ENCODE peak calls at places on chromosome 1, in five cellular contexts. D, B, T, L and E are unnamed samples.
A peak's percentile ranks its signal among the peaks of the same experiment; 100 is the strongest.

GRCh38 chr1:58432813-58433668 is 113.5 kb downstream of the OMA1 start:
- DNase-seq in L (no peak), B (peak; percentile 88), T (peak; percentile 92), D (no peak), E (no peak)

GRCh38 chr1:151036356-151036755 is at the start of gene BNIPL:
- DNase-seq in D (no peak), B (no peak), T (no peak), L (no peak), E (no peak)

GRCh38 chr1:26280333-26281042 is 602 bp downstream of the SH3BGRL3 start:
- DNase-seq in D (no peak), B (no peak), L (no peak), T (peak; percentile 38), E (no peak)

GRCh38 chr1:118788372-118788955 is 199.7 kb downstream of the TBX15 start:
- DNase-seq in L (no peak), B (no peak), T (peak; percentile 19), D (no peak), E (no peak)

GRCh38 chr1:208449951-208450350 is 205.8 kb upstream of the PLXNA2 start:
- DNase-seq in B (no peak), L (no peak), D (no peak), T (no peak), E (no peak)

GRCh38 chr1:33382651-33383415 is 48.1 kb downstream of the PHC2 start:
- DNase-seq in D (no peak), B (no peak), L (no peak), T (peak; percentile 28), E (no peak)

GRCh38 chr1:16612332-16613172 is 812 bp downstream of the NBPF1 start:
- DNase-seq in T (peak; percentile 95), D (no peak), L (peak; percentile 56), B (peak; percentile 80), E (no peak)

GRCh38 chr1:147545133-147545532 is 3.8 kb downstream of the BCL9 start:
- DNase-seq in D (no peak), L (no peak), T (peak; percentile 97), B (peak; percentile 66), E (peak; percentile 65)

GRCh38 chr1:14894811-14895524 is 258.6 kb upstream of the TMEM51 start:
- DNase-seq in D (no peak), B (peak; percentile 44), T (no peak), L (peak; percentile 66), E (no peak)

GRCh38 chr1:33718166-33718565 is 145.7 kb upstream of the HMGB4 start:
- DNase-seq in B (peak; percentile 17), D (no peak), T (no peak), L (no peak), E (no peak)

GRCh38 chr1:162878000-162878596 is 17.1 kb upstream of the CCDC190 start:
- DNase-seq in B (peak; percentile 74), T (peak; percentile 63), L (peak; percentile 52), D (peak; percentile 22), E (no peak)

GRCh38 chr1:30617161-30617560 is 106.2 kb downstream of the MATN1 start:
- DNase-seq in D (no peak), T (no peak), B (no peak), L (no peak), E (no peak)

GRCh38 chr1:15445390-15446122 is 7.3 kb downstream of the CTRC start:
- DNase-seq in T (no peak), D (no peak), B (no peak), L (no peak), E (no peak)

GRCh38 chr1:18618546-18619466 is 11.8 kb upstream of the PAX7 start:
- DNase-seq in L (no peak), B (no peak), D (no peak), T (peak; percentile 18), E (no peak)

GRCh38 chr1:154988053-154988954 is 5.1 kb upstream of the LENEP start:
- DNase-seq in B (no peak), T (no peak), L (no peak), D (no peak), E (no peak)

GRCh38 chr1:163528710-163529348 is 207.1 kb downstream of the NUF2 start:
- DNase-seq in D (no peak), L (peak; percentile 5), T (peak; percentile 0), B (no peak), E (no peak)

GRCh38 chr1:93579891-93580290 is 101.7 kb downstream of the BCAR3 start:
- DNase-seq in D (peak; percentile 34), T (peak; percentile 88), L (peak; percentile 90), B (no peak), E (no peak)

GRCh38 chr1:103986792-103987191 is 237.1 kb downstream of the AMY1C start:
- DNase-seq in T (no peak), D (no peak), L (no peak), B (no peak), E (no peak)

GRCh38 chr1:113981962-113982931 is 3.0 kb downstream of the OLFML3 start:
- DNase-seq in B (peak; percentile 35), D (peak; percentile 54), T (peak; percentile 73), L (no peak), E (no peak)

GRCh38 chr1:197862671-197863070 is 39.8 kb upstream of the C1orf53 start:
- DNase-seq in L (no peak), T (no peak), B (no peak), D (no peak), E (no peak)

GRCh38 chr1:205317311-205317917 is 4.1 kb downstream of the NUAK2 start:
- DNase-seq in D (peak; percentile 81), T (peak; percentile 43), L (no peak), B (no peak), E (no peak)

GRCh38 chr1:110119843-110120242 is 7.6 kb downstream of the UBL4B start:
- DNase-seq in L (no peak), T (no peak), D (no peak), B (no peak), E (no peak)

GRCh38 chr1:246032984-246033383 is 474.1 kb downstream of the SMYD3 start:
- DNase-seq in D (no peak), B (no peak), L (no peak), T (no peak), E (no peak)

GRCh38 chr1:197896301-197896700 is 6.1 kb upstream of the C1orf53 start:
- DNase-seq in B (no peak), D (no peak), L (no peak), T (no peak), E (no peak)

GRCh38 chr1:14442669-14443068 is 155.8 kb upstream of the KAZN start:
- DNase-seq in D (no peak), B (peak; percentile 42), L (no peak), T (no peak), E (no peak)

GRCh38 chr1:241356187-241356518 is 852 bp downstream of the RGS7 start:
- DNase-seq in L (no peak), T (no peak), D (no peak), B (no peak), E (no peak)

GRCh38 chr1:161261859-161262225 is 3.3 kb downstream of the PCP4L1 start:
- DNase-seq in L (no peak), D (no peak), B (no peak), T (no peak), E (no peak)

GRCh38 chr1:220528679-220529529 is 968 bp downstream of the MARK1 start:
- DNase-seq in D (peak; percentile 46), B (peak; percentile 48), T (no peak), L (no peak), E (no peak)

GRCh38 chr1:66562561-66562960 is 28.6 kb downstream of the SGIP1 start:
- DNase-seq in D (no peak), L (peak; percentile 56), B (no peak), T (no peak), E (no peak)

GRCh38 chr1:159799446-159799985 is 2.6 kb upstream of the FCRL6 start:
- DNase-seq in L (peak; percentile 69), T (no peak), D (no peak), B (no peak), E (no peak)

GRCh38 chr1:88917321-88918025 is 26.1 kb upstream of the GTF2B start:
- DNase-seq in L (no peak), T (no peak), D (no peak), B (no peak), E (no peak)

GRCh38 chr1:222040163-222040900 is 298.4 kb upstream of the DUSP10 start:
- DNase-seq in T (no peak), L (no peak), D (no peak), B (no peak), E (no peak)

GRCh38 chr1:152752225-152752624 is 5.6 kb upstream of the KPRP start:
- DNase-seq in L (peak; percentile 70), D (no peak), T (peak; percentile 39), B (no peak), E (no peak)
- H3K9me3 ChIP-seq in L (peaks cover 12% of the 10 kb centered on the region), D (no peaks in the 10 kb centered on the region), T (no peaks in the 10 kb centered on the region), B (peaks cover 78% of the 10 kb centered on the region), E (no peaks in the 10 kb centered on the region)

GRCh38 chr1:4113897-4114296 is 213.8 kb upstream of the C1orf174 start:
- DNase-seq in L (no peak), B (no peak), D (no peak), T (no peak), E (no peak)
- H3K9me3 ChIP-seq in L (peaks cover 5% of the 10 kb centered on the region), B (no peaks in the 10 kb centered on the region), D (no peaks in the 10 kb centered on the region), T (no peaks in the 10 kb centered on the region), E (no peaks in the 10 kb centered on the region)

GRCh38 chr1:247131236-247131635 is 27.1 kb upstream of the ZNF669 start:
- DNase-seq in D (no peak), B (no peak), L (no peak), T (no peak), E (no peak)
- H3K9me3 ChIP-seq in D (no peaks in the 10 kb centered on the region), B (no peaks in the 10 kb centered on the region), L (peaks cover 11% of the 10 kb centered on the region), T (peaks cover 11% of the 10 kb centered on the region), E (peaks cover 10% of the 10 kb centered on the region)

GRCh38 chr1:40519517-40519916 is 10.9 kb downstream of the EXO5 start:
- DNase-seq in D (no peak), B (no peak), L (no peak), T (no peak), E (no peak)
- H3K9me3 ChIP-seq in D (no peaks in the 10 kb centered on the region), B (no peaks in the 10 kb centered on the region), L (peaks cover 3% of the 10 kb centered on the region), T (peaks cover 7% of the 10 kb centered on the region), E (no peaks in the 10 kb centered on the region)

GRCh38 chr1:3965693-3966092 is 65.6 kb upstream of the C1orf174 start:
- DNase-seq in D (no peak), B (no peak), L (no peak), T (no peak), E (no peak)
- H3K9me3 ChIP-seq in D (no peaks in the 10 kb centered on the region), B (no peaks in the 10 kb centered on the region), L (peaks cover 27% of the 10 kb centered on the region), T (peaks cover 10% of the 10 kb centered on the region), E (no peaks in the 10 kb centered on the region)